ENCODE peak calls at places on chromosome 10, in ten cellular contexts. One of them, this sample, is unnamed.

GRCh38 chr10:114103286-114103685 is 59.6 kb downstream of the ADRB1 start:
- DNase-seq in stimulated activated CD4-positive, alpha-beta T cell treated with anti-CD3 and anti-CD28 coated beads, Interleukin-4, amount 100 ng/mL, for 24 hours: no peak
- DNase-seq in T-helper 17 cell: no peak
- DNase-seq in left cardiac atrium: no peak
- DNase-seq in GM23248: peak
- DNase-seq in WERI-Rb-1: no peak
- DNase-seq in adrenal gland: peak
- DNase-seq in neural crest cell: no peak
- DNase-seq in aorta: no peak
- DNase-seq in activated CD4-positive, alpha-beta T cell treated with anti-CD3 and anti-CD28 coated beads, Interleukin-2, amount 10 ng/mL, durations not matched to agents 7 days and 5 days: no peak
- DNase-seq in this sample: peak

GRCh38 chr10:78802866-78803265 is 265.9 kb upstream of the ZMIZ1 start:
- DNase-seq in stimulated activated CD4-positive, alpha-beta T cell treated with anti-CD3 and anti-CD28 coated beads, Interleukin-4, amount 100 ng/mL, for 24 hours: no peak
- DNase-seq in aorta: peak
- DNase-seq in left cardiac atrium: peak
- DNase-seq in activated CD4-positive, alpha-beta T cell treated with anti-CD3 and anti-CD28 coated beads, Interleukin-2, amount 10 ng/mL, durations not matched to agents 7 days and 5 days: no peak
- DNase-seq in adrenal gland: no peak
- DNase-seq in WERI-Rb-1: peak
- DNase-seq in neural crest cell: no peak
- DNase-seq in T-helper 17 cell: no peak
- DNase-seq in GM23248: peak
- DNase-seq in this sample: peak

GRCh38 chr10:64732372-64732715 is 1211.1 kb downstream of the REEP3 start:
- DNase-seq in aorta: no peak
- DNase-seq in activated CD4-positive, alpha-beta T cell treated with anti-CD3 and anti-CD28 coated beads, Interleukin-2, amount 10 ng/mL, durations not matched to agents 7 days and 5 days: no peak
- DNase-seq in WERI-Rb-1: no peak
- DNase-seq in adrenal gland: no peak
- DNase-seq in GM23248: no peak
- DNase-seq in T-helper 17 cell: no peak
- DNase-seq in left cardiac atrium: no peak
- DNase-seq in stimulated activated CD4-positive, alpha-beta T cell treated with anti-CD3 and anti-CD28 coated beads, Interleukin-4, amount 100 ng/mL, for 24 hours: no peak
- DNase-seq in neural crest cell: no peak
- DNase-seq in this sample: no peak

GRCh38 chr10:132813001-132813401 is 27.1 kb upstream of the NKX6-2 start:
- DNase-seq in neural crest cell: no peak
- DNase-seq in stimulated activated CD4-positive, alpha-beta T cell treated with anti-CD3 and anti-CD28 coated beads, Interleukin-4, amount 100 ng/mL, for 24 hours: no peak
- DNase-seq in activated CD4-positive, alpha-beta T cell treated with anti-CD3 and anti-CD28 coated beads, Interleukin-2, amount 10 ng/mL, durations not matched to agents 7 days and 5 days: no peak
- DNase-seq in GM23248: no peak
- DNase-seq in aorta: peak
- DNase-seq in T-helper 17 cell: no peak
- DNase-seq in adrenal gland: no peak
- DNase-seq in WERI-Rb-1: no peak
- DNase-seq in left cardiac atrium: no peak
- DNase-seq in this sample: no peak

GRCh38 chr10:113084031-113084430 is 134.0 kb downstream of the TCF7L2 start:
- DNase-seq in left cardiac atrium: no peak
- DNase-seq in WERI-Rb-1: no peak
- DNase-seq in GM23248: peak
- DNase-seq in aorta: no peak
- DNase-seq in neural crest cell: no peak
- DNase-seq in adrenal gland: no peak
- DNase-seq in T-helper 17 cell: no peak
- DNase-seq in stimulated activated CD4-positive, alpha-beta T cell treated with anti-CD3 and anti-CD28 coated beads, Interleukin-4, amount 100 ng/mL, for 24 hours: no peak
- DNase-seq in activated CD4-positive, alpha-beta T cell treated with anti-CD3 and anti-CD28 coated beads, Interleukin-2, amount 10 ng/mL, durations not matched to agents 7 days and 5 days: no peak
- DNase-seq in this sample: peak

GRCh38 chr10:72162978-72163377 is 52.8 kb upstream of the ANAPC16 start:
- DNase-seq in GM23248: peak
- DNase-seq in stimulated activated CD4-positive, alpha-beta T cell treated with anti-CD3 and anti-CD28 coated beads, Interleukin-4, amount 100 ng/mL, for 24 hours: peak
- DNase-seq in adrenal gland: no peak
- DNase-seq in T-helper 17 cell: no peak
- DNase-seq in WERI-Rb-1: no peak
- DNase-seq in aorta: no peak
- DNase-seq in left cardiac atrium: no peak
- DNase-seq in activated CD4-positive, alpha-beta T cell treated with anti-CD3 and anti-CD28 coated beads, Interleukin-2, amount 10 ng/mL, durations not matched to agents 7 days and 5 days: no peak
- DNase-seq in neural crest cell: no peak
- DNase-seq in this sample: peak

GRCh38 chr10:34045571-34046190 is 711.2 kb upstream of the NRP1 start:
- DNase-seq in neural crest cell: no peak
- DNase-seq in adrenal gland: no peak
- DNase-seq in WERI-Rb-1: no peak
- DNase-seq in aorta: no peak
- DNase-seq in left cardiac atrium: no peak
- DNase-seq in GM23248: peak
- DNase-seq in stimulated activated CD4-positive, alpha-beta T cell treated with anti-CD3 and anti-CD28 coated beads, Interleukin-4, amount 100 ng/mL, for 24 hours: no peak
- DNase-seq in T-helper 17 cell: no peak
- DNase-seq in activated CD4-positive, alpha-beta T cell treated with anti-CD3 and anti-CD28 coated beads, Interleukin-2, amount 10 ng/mL, durations not matched to agents 7 days and 5 days: no peak
- DNase-seq in this sample: peak

GRCh38 chr10:132263866-132264265 is 43.9 kb downstream of the STK32C start:
- DNase-seq in WERI-Rb-1: no peak
- DNase-seq in stimulated activated CD4-positive, alpha-beta T cell treated with anti-CD3 and anti-CD28 coated beads, Interleukin-4, amount 100 ng/mL, for 24 hours: no peak
- DNase-seq in T-helper 17 cell: no peak
- DNase-seq in GM23248: no peak
- DNase-seq in activated CD4-positive, alpha-beta T cell treated with anti-CD3 and anti-CD28 coated beads, Interleukin-2, amount 10 ng/mL, durations not matched to agents 7 days and 5 days: no peak
- DNase-seq in adrenal gland: no peak
- DNase-seq in aorta: peak
- DNase-seq in neural crest cell: no peak
- DNase-seq in left cardiac atrium: no peak
- DNase-seq in this sample: no peak

GRCh38 chr10:24722131-24722675 is 1.5 kb downstream of the ARHGAP21 start:
- DNase-seq in aorta: no peak
- DNase-seq in T-helper 17 cell: no peak
- DNase-seq in adrenal gland: no peak
- DNase-seq in left cardiac atrium: no peak
- DNase-seq in stimulated activated CD4-positive, alpha-beta T cell treated with anti-CD3 and anti-CD28 coated beads, Interleukin-4, amount 100 ng/mL, for 24 hours: no peak
- DNase-seq in WERI-Rb-1: no peak
- DNase-seq in activated CD4-positive, alpha-beta T cell treated with anti-CD3 and anti-CD28 coated beads, Interleukin-2, amount 10 ng/mL, durations not matched to agents 7 days and 5 days: no peak
- DNase-seq in GM23248: no peak
- DNase-seq in neural crest cell: no peak
- DNase-seq in this sample: no peak

GRCh38 chr10:118793545-118793944 is 38.8 kb upstream of the CACUL1 start:
- DNase-seq in activated CD4-positive, alpha-beta T cell treated with anti-CD3 and anti-CD28 coated beads, Interleukin-2, amount 10 ng/mL, durations not matched to agents 7 days and 5 days: no peak
- DNase-seq in T-helper 17 cell: no peak
- DNase-seq in stimulated activated CD4-positive, alpha-beta T cell treated with anti-CD3 and anti-CD28 coated beads, Interleukin-4, amount 100 ng/mL, for 24 hours: no peak
- DNase-seq in adrenal gland: no peak
- DNase-seq in neural crest cell: no peak
- DNase-seq in WERI-Rb-1: no peak
- DNase-seq in left cardiac atrium: no peak
- DNase-seq in aorta: peak
- DNase-seq in GM23248: no peak
- DNase-seq in this sample: no peak

GRCh38 chr10:14578060-14578952 is 196.4 kb downstream of the FAM107B start:
- DNase-seq in left cardiac atrium: peak
- DNase-seq in adrenal gland: peak
- DNase-seq in aorta: no peak
- DNase-seq in WERI-Rb-1: no peak
- DNase-seq in T-helper 17 cell: no peak
- DNase-seq in activated CD4-positive, alpha-beta T cell treated with anti-CD3 and anti-CD28 coated beads, Interleukin-2, amount 10 ng/mL, durations not matched to agents 7 days and 5 days: no peak
- DNase-seq in stimulated activated CD4-positive, alpha-beta T cell treated with anti-CD3 and anti-CD28 coated beads, Interleukin-4, amount 100 ng/mL, for 24 hours: no peak
- DNase-seq in neural crest cell: no peak
- DNase-seq in GM23248: peak
- DNase-seq in this sample: peak

GRCh38 chr10:123129553-123130271 is 6.1 kb upstream of the HMX3 start:
- DNase-seq in neural crest cell: no peak
- DNase-seq in GM23248: peak
- DNase-seq in aorta: no peak
- DNase-seq in T-helper 17 cell: no peak
- DNase-seq in activated CD4-positive, alpha-beta T cell treated with anti-CD3 and anti-CD28 coated beads, Interleukin-2, amount 10 ng/mL, durations not matched to agents 7 days and 5 days: no peak
- DNase-seq in left cardiac atrium: no peak
- DNase-seq in adrenal gland: no peak
- DNase-seq in stimulated activated CD4-positive, alpha-beta T cell treated with anti-CD3 and anti-CD28 coated beads, Interleukin-4, amount 100 ng/mL, for 24 hours: no peak
- DNase-seq in WERI-Rb-1: no peak
- DNase-seq in this sample: no peak

GRCh38 chr10:118298787-118299186 is 43.3 kb downstream of the FAM204A start:
- DNase-seq in T-helper 17 cell: no peak
- DNase-seq in activated CD4-positive, alpha-beta T cell treated with anti-CD3 and anti-CD28 coated beads, Interleukin-2, amount 10 ng/mL, durations not matched to agents 7 days and 5 days: no peak
- DNase-seq in left cardiac atrium: no peak
- DNase-seq in stimulated activated CD4-positive, alpha-beta T cell treated with anti-CD3 and anti-CD28 coated beads, Interleukin-4, amount 100 ng/mL, for 24 hours: no peak
- DNase-seq in aorta: no peak
- DNase-seq in WERI-Rb-1: no peak
- DNase-seq in GM23248: no peak
- DNase-seq in adrenal gland: no peak
- DNase-seq in neural crest cell: no peak
- DNase-seq in this sample: no peak

GRCh38 chr10:69628876-69629275 is 1.2 kb upstream of the FAM241B start:
- DNase-seq in GM23248: no peak
- DNase-seq in activated CD4-positive, alpha-beta T cell treated with anti-CD3 and anti-CD28 coated beads, Interleukin-2, amount 10 ng/mL, durations not matched to agents 7 days and 5 days: no peak
- DNase-seq in neural crest cell: no peak
- DNase-seq in adrenal gland: no peak
- DNase-seq in left cardiac atrium: no peak
- DNase-seq in WERI-Rb-1: no peak
- DNase-seq in aorta: no peak
- DNase-seq in T-helper 17 cell: no peak
- DNase-seq in stimulated activated CD4-positive, alpha-beta T cell treated with anti-CD3 and anti-CD28 coated beads, Interleukin-4, amount 100 ng/mL, for 24 hours: peak
- DNase-seq in this sample: no peak

GRCh38 chr10:45308707-45309106 is 6.7 kb downstream of the OR13A1 start:
- DNase-seq in left cardiac atrium: no peak
- DNase-seq in T-helper 17 cell: no peak
- DNase-seq in stimulated activated CD4-positive, alpha-beta T cell treated with anti-CD3 and anti-CD28 coated beads, Interleukin-4, amount 100 ng/mL, for 24 hours: no peak
- DNase-seq in adrenal gland: no peak
- DNase-seq in aorta: no peak
- DNase-seq in neural crest cell: no peak
- DNase-seq in activated CD4-positive, alpha-beta T cell treated with anti-CD3 and anti-CD28 coated beads, Interleukin-2, amount 10 ng/mL, durations not matched to agents 7 days and 5 days: no peak
- DNase-seq in WERI-Rb-1: peak
- DNase-seq in GM23248: no peak
- DNase-seq in this sample: no peak

GRCh38 chr10:60704480-60704879 is 73.8 kb upstream of the CDK1 start:
- DNase-seq in stimulated activated CD4-positive, alpha-beta T cell treated with anti-CD3 and anti-CD28 coated beads, Interleukin-4, amount 100 ng/mL, for 24 hours: no peak
- DNase-seq in aorta: no peak
- DNase-seq in neural crest cell: no peak
- DNase-seq in GM23248: no peak
- DNase-seq in activated CD4-positive, alpha-beta T cell treated with anti-CD3 and anti-CD28 coated beads, Interleukin-2, amount 10 ng/mL, durations not matched to agents 7 days and 5 days: no peak
- DNase-seq in WERI-Rb-1: no peak
- DNase-seq in left cardiac atrium: no peak
- DNase-seq in adrenal gland: no peak
- DNase-seq in T-helper 17 cell: no peak
- DNase-seq in this sample: no peak